ENCODE peak calls at places on chromosomes 5 and 9, in five cellular contexts. K is neural progenitor cell, X is colonic mucosa, D is fibroblast of lung, Y is PC-3. A is an unnamed sample.
A peak's percentile ranks its signal among the peaks of the same experiment; 100 is the strongest.

GRCh38 chr5:126464959-126465358 is 41.8 kb downstream of the GRAMD2B start:
- DNase-seq in X (peak; percentile 77), K (no peak), Y (no peak), D (no peak), A (no peak)

GRCh38 chr5:79456449-79456848 is 57.5 kb downstream of the HOMER1 start:
- DNase-seq in K (no peak), X (no peak), Y (no peak), D (peak; percentile 19), A (peak; percentile 27)

GRCh38 chr5:134600600-134600999 is 32.0 kb downstream of the SAR1B start:
- DNase-seq in D (peak; percentile 89), Y (no peak), K (no peak), X (no peak), A (peak; percentile 60)

GRCh38 chr5:136065588-136065987 is 36.8 kb downstream of the TGFBI start:
- DNase-seq in D (no peak), K (no peak), Y (no peak), X (no peak), A (no peak)

GRCh38 chr5:32711693-32712462 is 757 bp downstream of the NPR3 start:
- DNase-seq in X (no peak), D (peak; percentile 59), Y (peak; percentile 41), K (peak; percentile 62), A (peak; percentile 69)

GRCh38 chr5:98454904-98455303 is 318.6 kb upstream of the RGMB start:
- DNase-seq in K (no peak), Y (peak; percentile 97), D (peak; percentile 94), X (no peak), A (peak; percentile 95)

GRCh38 chr5:16936150-16937022 is at the start of gene MYO10:
- DNase-seq in D (peak; percentile 67), X (peak; percentile 91), K (peak; percentile 91), Y (peak; percentile 89), A (peak; percentile 95)

GRCh38 chr9:133238851-133239532 is 29.9 kb upstream of the OBP2B start:
- DNase-seq in X (peak; percentile 88), D (peak; percentile 16), K (peak; percentile 85), Y (peak; percentile 37), A (peak; percentile 46)

GRCh38 chr5:97726106-97726505 is 543.1 kb upstream of the RIOK2 start:
- DNase-seq in K (no peak), D (no peak), X (no peak), Y (peak; percentile 38), A (no peak)

GRCh38 chr5:141697586-141697985 is 15.6 kb upstream of the ARAP3 start:
- DNase-seq in K (no peak), D (no peak), X (no peak), Y (no peak), A (no peak)

GRCh38 chr5:17340816-17341215 is 123.4 kb downstream of the BASP1 start:
- DNase-seq in Y (no peak), X (no peak), K (no peak), D (peak; percentile 89), A (peak; percentile 54)

GRCh38 chr9:109253637-109254284 is 67.1 kb downstream of the EPB41L4B start:
- DNase-seq in X (no peak), D (peak; percentile 91), Y (peak; percentile 93), K (no peak), A (peak; percentile 78)

GRCh38 chr5:157867736-157868135 is 8.8 kb upstream of the CLINT1 start:
- DNase-seq in K (no peak), X (no peak), D (no peak), Y (no peak), A (no peak)

GRCh38 chr9:114616684-114617520 is 5.8 kb downstream of the TMEM268 start:
- DNase-seq in K (no peak), D (no peak), Y (peak; percentile 43), X (peak; percentile 60), A (peak; percentile 13)

GRCh38 chr9:85639675-85640186 is 102.0 kb downstream of the AGTPBP1 start:
- DNase-seq in X (no peak), K (no peak), D (no peak), Y (no peak), A (no peak)

GRCh38 chr5:96509313-96509712 is 76.3 kb upstream of the PCSK1 start:
- DNase-seq in D (peak; percentile 55), X (no peak), Y (peak; percentile 7), K (no peak), A (no peak)

GRCh38 chr9:126125577-126125976 is 201.1 kb upstream of the MVB12B start:
- DNase-seq in D (no peak), K (no peak), X (no peak), Y (peak; percentile 29), A (no peak)

GRCh38 chr5:107990881-107991810 is 320.4 kb upstream of the EFNA5 start:
- DNase-seq in X (no peak), K (no peak), Y (no peak), D (no peak), A (no peak)

GRCh38 chr5:98783051-98783649 is 9.7 kb downstream of the RGMB start:
- DNase-seq in K (no peak), Y (no peak), D (no peak), X (no peak), A (no peak)

GRCh38 chr5:83633285-83633684 is 87.4 kb downstream of the HAPLN1 start:
- DNase-seq in Y (no peak), X (no peak), D (no peak), K (no peak), A (no peak)

GRCh38 chr9:4192450-4192849 is 107.4 kb downstream of the GLIS3 start:
- DNase-seq in X (no peak), D (peak; percentile 49), Y (no peak), K (no peak), A (no peak)

GRCh38 chr5:26757941-26758340 is 280.4 kb downstream of the CDH9 start:
- DNase-seq in K (no peak), X (no peak), D (no peak), Y (peak; percentile 54), A (no peak)
- H3K4me1 ChIP-seq in K (no peaks in the 10 kb centered on the region), X (no peaks in the 10 kb centered on the region), D (no peaks in the 10 kb centered on the region), Y (no peaks in the 10 kb centered on the region), A (peaks cover 12% of the 10 kb centered on the region)

GRCh38 chr5:159047081-159047480 is 52.6 kb downstream of the EBF1 start:
- DNase-seq in D (peak; percentile 68), Y (no peak), K (no peak), X (no peak), A (no peak)

GRCh38 chr5:159048298-159048697 is 51.4 kb downstream of the EBF1 start:
- DNase-seq in Y (no peak), K (no peak), D (no peak), X (no peak), A (no peak)

GRCh38 chr5:159041754-159042153 is 58.0 kb downstream of the EBF1 start:
- DNase-seq in D (peak; percentile 84), X (no peak), K (no peak), Y (no peak), A (no peak)

GRCh38 chr5:159043551-159043950 is 56.2 kb downstream of the EBF1 start:
- DNase-seq in Y (no peak), X (no peak), D (no peak), K (no peak), A (no peak)

GRCh38 chr5:159045165-159045811 is 54.4 kb downstream of the EBF1 start:
- DNase-seq in X (no peak), Y (no peak), K (no peak), D (no peak), A (no peak)
- H3K9ac ChIP-seq in X (no peak overlapping the region), Y (no peak overlapping the region), K (no peak overlapping the region), D (no peak overlapping the region), A (no peak overlapping the region)

GRCh38 chr5:52999357-52999949 is 10.3 kb downstream of the ITGA2 start:
- DNase-seq in D (peak; percentile 63), K (no peak), X (no peak), Y (no peak), A (no peak)
- H3K4me1 ChIP-seq in D (peaks cover 3% of the 10 kb centered on the region), K (peaks cover 8% of the 10 kb centered on the region), X (no peaks in the 10 kb centered on the region), Y (peaks cover 40% of the 10 kb centered on the region), A (no peaks in the 10 kb centered on the region)

DNA sequence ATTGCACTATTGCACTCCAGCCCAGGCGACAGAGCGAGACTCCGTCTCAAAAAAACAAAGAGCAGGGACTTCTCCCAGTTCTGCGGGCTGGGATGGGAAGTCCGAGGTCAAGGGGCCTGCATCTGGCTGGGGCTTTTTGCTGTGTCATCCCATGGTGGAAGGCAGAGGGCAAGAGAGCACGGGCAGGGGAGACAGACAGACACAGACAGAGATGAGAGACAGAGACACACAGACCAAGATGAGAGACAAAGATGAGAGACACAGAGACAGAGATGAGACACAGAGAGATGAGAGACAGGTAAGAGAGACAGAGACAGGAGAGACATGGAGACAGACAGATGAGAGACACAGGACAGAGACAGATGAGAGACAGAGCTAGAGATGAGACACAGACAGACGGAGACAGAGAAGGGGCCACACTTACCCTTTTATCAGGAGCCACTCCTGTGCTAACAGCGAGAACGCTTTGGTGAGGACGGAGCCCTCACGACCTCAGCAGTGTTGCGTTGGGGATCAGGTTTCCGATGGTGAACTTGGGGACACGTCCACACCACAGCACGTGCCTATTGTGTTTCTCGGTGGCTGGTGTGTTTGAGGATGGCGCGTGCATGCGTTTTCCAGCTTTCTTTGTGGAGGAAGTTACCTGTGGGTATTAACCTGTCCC is 8.9 kb upstream of the TOR4A start:
- DNase-seq in D (no peak), Y (no peak), X (no peak), K (no peak), A (no peak)
- H3K9ac ChIP-seq in D (no peak overlapping the region), Y (no peak overlapping the region), X (peak overlapping the region; percentile 69), K (no peak overlapping the region), A (no peak overlapping the region)

GRCh38 chr5:178122346-178122745 is 8.5 kb upstream of the RMND5B start:
- DNase-seq in K (no peak), D (no peak), X (no peak), Y (no peak), A (no peak)
- H3K4me1 ChIP-seq in K (peaks cover 20% of the 10 kb centered on the region), D (no peaks in the 10 kb centered on the region), X (no peaks in the 10 kb centered on the region), Y (peaks cover 31% of the 10 kb centered on the region), A (peaks cover 11% of the 10 kb centered on the region)

GRCh38 chr9:128902351-128903078 is 18.3 kb upstream of the PHYHD1 start:
- DNase-seq in D (no peak), X (peak; percentile 83), K (no peak), Y (peak; percentile 64), A (no peak)

GRCh38 chr9:128899566-128900322 is 17.8 kb downstream of the LRRC8A start:
- DNase-seq in D (no peak), Y (peak; percentile 41), X (no peak), K (no peak), A (peak; percentile 21)

GRCh38 chr9:128903079-128903461 is 17.7 kb upstream of the PHYHD1 start:
- DNase-seq in D (no peak), Y (no peak), K (no peak), X (no peak), A (no peak)

GRCh38 chr9:128901379-128901778 is 19.4 kb upstream of the PHYHD1 start:
- DNase-seq in Y (no peak), D (no peak), K (no peak), X (no peak), A (no peak)

GRCh38 chr9:128901822-128902221 is 19.0 kb upstream of the PHYHD1 start:
- DNase-seq in Y (no peak), X (no peak), D (no peak), K (no peak), A (no peak)
- H3K9ac ChIP-seq in Y (no peak overlapping the region), X (peak overlapping the region; percentile 51), D (no peak overlapping the region), K (no peak overlapping the region), A (no peak overlapping the region)

GRCh38 chr9:121960665-121961064 is 132.4 kb downstream of the TTLL11 start:
- DNase-seq in X (no peak), D (no peak), K (peak; percentile 39), Y (no peak), A (no peak)
- H3K4me1 ChIP-seq in X (no peaks in the 10 kb centered on the region), D (no peaks in the 10 kb centered on the region), K (peaks cover 5% of the 10 kb centered on the region), Y (peaks cover 72% of the 10 kb centered on the region), A (peaks cover 8% of the 10 kb centered on the region)

A was measured in adipocyte.